ENCODE peak calls at places on chromosomes 6 and 20, in eight cellular contexts. H, F, A, B, L, E, K and Y are unnamed samples.

GRCh38 chr6:155056756-155057155 is 61.6 kb downstream of the TIAM2 start:
- DNase-seq in H (no peak), F (no peak), A (no peak), B (no peak), L (no peak), E (no peak), K (no peak), Y (no peak)

GRCh38 chr6:159640322-159640721 is 52.7 kb downstream of the SOD2 start:
- DNase-seq in H (no peak), F (no peak), A (no peak), B (no peak), L (no peak), E (no peak), K (no peak), Y (no peak)

GRCh38 chr20:61185841-61186601 is 66.0 kb upstream of the CDH4 start:
- DNase-seq in H (no peak), F (peak; percentile 35), A (peak; percentile 81), B (no peak), L (no peak), E (no peak), K (no peak), Y (no peak)

GRCh38 chr6:127768745-127769144 is 132.1 kb downstream of the THEMIS start:
- DNase-seq in H (no peak), F (no peak), A (no peak), B (no peak), L (no peak), E (no peak), K (no peak), Y (no peak)

GRCh38 chr6:96963809-96964208 is 39.3 kb downstream of the KLHL32 start:
- DNase-seq in H (peak; percentile 10), F (no peak), A (no peak), B (no peak), L (no peak), E (no peak), K (no peak), Y (no peak)

GRCh38 chr20:60482609-60483008 is 524.4 kb downstream of the CDH26 start:
- DNase-seq in H (no peak), F (no peak), A (no peak), B (no peak), L (no peak), E (no peak), K (no peak), Y (no peak)

GRCh38 chr6:37435816-37436215 is 2.8 kb downstream of the CMTR1 start:
- DNase-seq in H (peak; percentile 11), F (no peak), A (peak; percentile 24), B (no peak), L (no peak), E (no peak), K (no peak), Y (no peak)

GRCh38 chr6:157941101-157941863 is 40.4 kb upstream of the SYNJ2 start:
- DNase-seq in H (no peak), F (no peak), A (no peak), B (no peak), L (no peak), E (no peak), K (no peak), Y (no peak)

GRCh38 chr6:56356431-56356830 is 109.1 kb upstream of the COL21A1 start:
- DNase-seq in H (no peak), F (peak; percentile 64), A (peak; percentile 79), B (no peak), L (peak; percentile 21), E (no peak), K (no peak), Y (no peak)

GRCh38 chr6:170289108-170289931 is 1.6 kb downstream of the DLL1 start:
- DNase-seq in H (no peak), F (no peak), A (peak; percentile 18), B (no peak), L (peak; percentile 55), E (peak; percentile 57), K (no peak), Y (peak; percentile 48)

GRCh38 chr6:80215063-80215462 is 108.6 kb downstream of the BCKDHB start:
- DNase-seq in H (no peak), F (no peak), A (no peak), B (no peak), L (no peak), E (no peak), K (no peak), Y (no peak)

GRCh38 chr20:49669601-49670189 is 44.0 kb downstream of the B4GALT5 start:
- DNase-seq in H (peak; percentile 60), F (no peak), A (no peak), B (peak; percentile 91), L (no peak), E (no peak), K (no peak), Y (no peak)

GRCh38 chr6:45450801-45451200 is 73.1 kb upstream of the SUPT3H start:
- DNase-seq in H (no peak), F (no peak), A (no peak), B (no peak), L (no peak), E (no peak), K (no peak), Y (no peak)

GRCh38 chr6:116561377-116562018 is 7.9 kb downstream of the CALHM4 start:
- DNase-seq in H (peak; percentile 67), F (peak; percentile 77), A (peak; percentile 77), B (peak; percentile 55), L (peak; percentile 74), E (peak; percentile 70), K (peak; percentile 55), Y (peak; percentile 71)

GRCh38 chr20:59902470-59902869 is 31.0 kb downstream of the SYCP2 start:
- DNase-seq in H (no peak), F (no peak), A (no peak), B (no peak), L (no peak), E (no peak), K (no peak), Y (no peak)

GRCh38 chr6:128697392-128697689 is 176.9 kb upstream of the PTPRK start:
- DNase-seq in H (no peak), F (no peak), A (no peak), B (no peak), L (no peak), E (no peak), K (no peak), Y (no peak)

GRCh38 chr6:12916001-12916400 is 199.4 kb downstream of the PHACTR1 start:
- DNase-seq in H (no peak), F (no peak), A (no peak), B (no peak), L (no peak), E (no peak), K (no peak), Y (no peak)
- TF ChIP-seq EZH2phosphoT487 in H (no peak), F (no peak), A (no peak), B (no peak), L (no peak), E (no peak), K (no peak), Y (no peak)

GRCh38 chr6:53090576-53090975 is 25.4 kb downstream of the FBXO9 start:
- DNase-seq in H (no peak), F (peak; percentile 46), A (peak; percentile 81), B (no peak), L (no peak), E (no peak), K (no peak), Y (no peak)

GRCh38 chr6:53080813-53081212 is 15.6 kb downstream of the FBXO9 start:
- DNase-seq in H (no peak), F (no peak), A (no peak), B (no peak), L (no peak), E (no peak), K (no peak), Y (no peak)

GRCh38 chr6:53089948-53090347 is 24.7 kb downstream of the FBXO9 start:
- DNase-seq in H (no peak), F (no peak), A (no peak), B (no peak), L (no peak), E (no peak), K (no peak), Y (no peak)

DNA sequence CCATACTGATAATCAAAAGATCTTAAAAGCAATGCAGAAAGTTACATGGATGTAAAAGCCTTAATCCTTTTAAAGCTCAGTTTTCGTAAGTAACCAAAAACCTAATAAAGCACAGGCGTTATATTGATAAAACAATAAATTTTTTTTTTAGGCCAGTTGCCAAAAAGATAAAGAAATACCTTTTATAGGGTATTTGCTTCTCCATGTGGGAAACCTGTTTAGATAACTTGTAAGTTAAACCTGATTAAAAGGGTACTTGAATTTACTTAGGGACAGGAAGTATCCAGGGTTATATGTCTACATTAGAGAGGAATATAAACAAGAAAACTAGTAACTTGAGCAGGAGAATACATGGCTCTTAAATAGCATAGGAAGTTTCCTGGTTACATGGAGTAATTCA is 21.1 kb downstream of the FBXO9 start:
- DNase-seq in H (no peak), F (no peak), A (no peak), B (no peak), L (no peak), E (no peak), K (no peak), Y (no peak)
- TF ChIP-seq EZH2phosphoT487 in H (no peak), F (no peak), A (no peak), B (no peak), L (no peak), E (no peak), K (no peak), Y (no peak)

GRCh38 chr6:2969549-2969948 is 1.8 kb downstream of the SERPINB6 start:
- DNase-seq in H (no peak), F (no peak), A (no peak), B (no peak), L (no peak), E (no peak), K (no peak), Y (no peak)

GRCh38 chr6:2966347-2966746 is 5.0 kb downstream of the SERPINB6 start:
- DNase-seq in H (no peak), F (no peak), A (no peak), B (no peak), L (no peak), E (no peak), K (no peak), Y (no peak)

GRCh38 chr6:2970034-2970685 is 1.2 kb downstream of the SERPINB6 start:
- DNase-seq in H (no peak), F (no peak), A (peak; percentile 57), B (no peak), L (no peak), E (peak; percentile 48), K (no peak), Y (peak; percentile 84)

GRCh38 chr6:2968600-2969135 is 2.7 kb downstream of the SERPINB6 start:
- DNase-seq in H (no peak), F (no peak), A (no peak), B (no peak), L (no peak), E (no peak), K (no peak), Y (no peak)

GRCh38 chr6:2967936-2968335 is 3.4 kb downstream of the SERPINB6 start:
- DNase-seq in H (no peak), F (no peak), A (no peak), B (no peak), L (no peak), E (no peak), K (no peak), Y (no peak)
- TF ChIP-seq EZH2phosphoT487 in H (no peak), F (no peak), A (no peak), B (no peak), L (no peak), E (no peak), K (no peak), Y (no peak)

DNA sequence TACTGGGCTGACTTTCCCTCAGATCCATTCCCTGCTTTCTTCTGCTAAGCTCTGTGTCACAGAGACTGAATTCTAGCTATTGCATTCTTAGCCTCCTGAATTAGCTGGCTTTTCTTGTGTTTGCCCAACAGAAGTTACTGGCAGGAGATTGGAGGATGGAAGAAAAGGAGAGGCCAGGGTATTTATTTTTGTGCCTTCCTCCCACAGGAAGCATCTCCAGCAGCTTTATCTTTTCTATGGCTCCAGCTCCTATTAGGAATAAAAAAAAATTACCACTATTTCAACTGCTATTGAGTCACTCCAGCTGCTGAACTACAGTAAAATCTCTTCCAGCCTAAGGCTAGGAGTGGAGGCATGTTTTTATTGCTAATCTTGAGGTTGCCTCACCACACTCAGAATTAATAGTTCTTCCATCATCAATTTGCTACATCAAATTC is 492.4 kb downstream of the RFPL4B start:
- DNase-seq in H (no peak), F (no peak), A (peak; percentile 88), B (no peak), L (no peak), E (no peak), K (no peak), Y (peak; percentile 20)
- TF ChIP-seq EZH2phosphoT487 in H (no peak), F (no peak), A (no peak), B (no peak), L (no peak), E (no peak), K (no peak), Y (no peak)